ENCODE peak calls at places on chromosomes 12 and 14, in four cellular contexts. O, H, S and F are unnamed samples.

GRCh38 chr12:89051065-89051677 is 301.1 kb downstream of the DUSP6 start:
- DNase-seq in O (peak), H (peak), S (peak), F (peak)

GRCh38 chr12:106341086-106341879 is 16.3 kb upstream of the POLR3B start:
- DNase-seq in O (no peak), H (no peak), S (no peak), F (no peak)

GRCh38 chr12:104930388-104931326 is 27.4 kb downstream of the SLC41A2 start:
- DNase-seq in O (no peak), H (peak), S (peak), F (peak)

GRCh38 chr12:98399532-98399931 is 115.9 kb upstream of the TMPO start:
- DNase-seq in O (peak), H (peak), S (peak), F (peak)

GRCh38 chr14:68571928-68572525 is 220.8 kb downstream of the ZFP36L1 start:
- DNase-seq in O (no peak), H (no peak), S (no peak), F (no peak)

GRCh38 chr14:87179936-87180335 is 813.0 kb downstream of the GALC start:
- DNase-seq in O (no peak), H (no peak), S (no peak), F (no peak)

GRCh38 chr14:63773504-63773903 is 45.6 kb upstream of the SGPP1 start:
- DNase-seq in O (no peak), H (peak), S (no peak), F (no peak)

GRCh38 chr12:87054225-87054624 is 798.0 kb upstream of the MGAT4C start:
- DNase-seq in O (no peak), H (no peak), S (peak), F (no peak)

GRCh38 chr14:58635041-58635440 is 2.7 kb upstream of the DACT1 start:
- DNase-seq in O (no peak), H (peak), S (no peak), F (peak)

GRCh38 chr12:55931780-55932545 is 1.0 kb downstream of the DGKA start:
- DNase-seq in O (peak), H (peak), S (no peak), F (peak)

GRCh38 chr12:12936983-12937491 is 14.9 kb downstream of the GPRC5D start:
- DNase-seq in O (no peak), H (no peak), S (no peak), F (no peak)

GRCh38 chr14:60648934-60649814 is at the start of gene SIX1:
- DNase-seq in O (peak), H (peak), S (peak), F (peak)

GRCh38 chr14:104542871-104543830 is 36.4 kb upstream of the C14orf180 start:
- DNase-seq in O (no peak), H (no peak), S (no peak), F (no peak)

GRCh38 chr12:25997401-25997973 is 39.0 kb downstream of the RASSF8 start:
- DNase-seq in O (no peak), H (no peak), S (peak), F (no peak)

GRCh38 chr12:84756961-84757360 is 155.6 kb downstream of the SLC6A15 start:
- DNase-seq in O (no peak), H (no peak), S (peak), F (no peak)

DNA sequence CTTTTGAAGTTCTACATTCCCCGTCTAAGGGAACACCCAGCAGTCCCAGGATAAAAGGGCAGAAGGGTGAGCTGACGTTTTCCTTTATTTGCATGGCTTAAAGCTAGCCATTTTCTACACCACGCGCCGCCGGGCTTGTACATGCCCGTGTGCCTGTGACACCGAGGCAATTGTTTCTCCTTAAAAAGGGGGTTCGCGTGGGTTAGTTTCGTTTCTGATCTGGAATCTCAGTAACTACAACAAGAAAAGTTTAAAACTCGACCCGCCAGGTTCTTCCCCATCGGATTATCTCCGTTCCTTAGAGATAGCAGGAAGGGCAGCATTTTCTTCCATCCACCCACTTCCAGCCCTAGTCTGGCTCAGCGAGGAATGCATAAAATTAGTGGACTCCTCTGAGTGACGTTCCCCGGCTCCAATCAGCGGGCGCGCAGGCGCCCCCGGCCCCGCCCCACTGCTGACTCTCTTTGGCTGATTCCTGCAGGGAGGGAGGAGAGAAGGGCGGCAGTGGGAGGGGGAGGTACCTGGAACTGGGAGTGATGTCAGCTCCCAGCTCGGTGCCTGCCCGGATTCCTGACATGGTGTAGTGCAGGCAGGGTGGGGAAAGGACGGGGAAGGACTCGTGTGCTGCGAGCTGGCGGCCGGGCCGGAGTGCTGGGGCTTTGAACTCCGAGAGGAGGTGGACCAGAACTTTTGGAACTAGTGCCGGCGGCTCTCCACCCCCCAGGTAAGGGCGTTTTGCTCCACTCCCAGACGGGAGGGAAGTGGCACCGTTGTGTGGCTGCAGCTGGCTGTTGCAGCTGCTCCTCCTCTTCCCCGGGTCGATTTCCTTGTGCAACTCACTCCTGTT is at the start of gene PPFIBP1:
- DNase-seq in O (peak), H (peak), S (peak), F (peak)
- TF ChIP-seq CTCF in O (no peak), H (peak), S (peak), F (no peak)

GRCh38 chr14:21383848-21384493 is at the start of gene SUPT16H:
- DNase-seq in O (peak), H (peak), S (peak), F (peak)
- TF ChIP-seq CTCF in O (no peak), H (no peak), S (no peak), F (no peak)

GRCh38 chr12:2382391-2383155 is 329.8 kb downstream of the CACNA1C start:
- DNase-seq in O (no peak), H (peak), S (no peak), F (no peak)
- TF ChIP-seq CTCF in O (no peak), H (no peak), S (no peak), F (no peak)

GRCh38 chr14:34980337-34980900 is 2.4 kb upstream of the SRP54 start:
- DNase-seq in O (no peak), H (no peak), S (no peak), F (no peak)

GRCh38 chr14:34981743-34982420 is 910 bp upstream of the SRP54 start:
- DNase-seq in O (peak), H (peak), S (peak), F (no peak)

GRCh38 chr14:34985740-34986139 is 2.9 kb downstream of the SRP54 start:
- DNase-seq in O (no peak), H (no peak), S (no peak), F (no peak)

GRCh38 chr14:34983148-34983760 is 462 bp downstream of the SRP54 start:
- DNase-seq in O (no peak), H (no peak), S (no peak), F (no peak)

DNA sequence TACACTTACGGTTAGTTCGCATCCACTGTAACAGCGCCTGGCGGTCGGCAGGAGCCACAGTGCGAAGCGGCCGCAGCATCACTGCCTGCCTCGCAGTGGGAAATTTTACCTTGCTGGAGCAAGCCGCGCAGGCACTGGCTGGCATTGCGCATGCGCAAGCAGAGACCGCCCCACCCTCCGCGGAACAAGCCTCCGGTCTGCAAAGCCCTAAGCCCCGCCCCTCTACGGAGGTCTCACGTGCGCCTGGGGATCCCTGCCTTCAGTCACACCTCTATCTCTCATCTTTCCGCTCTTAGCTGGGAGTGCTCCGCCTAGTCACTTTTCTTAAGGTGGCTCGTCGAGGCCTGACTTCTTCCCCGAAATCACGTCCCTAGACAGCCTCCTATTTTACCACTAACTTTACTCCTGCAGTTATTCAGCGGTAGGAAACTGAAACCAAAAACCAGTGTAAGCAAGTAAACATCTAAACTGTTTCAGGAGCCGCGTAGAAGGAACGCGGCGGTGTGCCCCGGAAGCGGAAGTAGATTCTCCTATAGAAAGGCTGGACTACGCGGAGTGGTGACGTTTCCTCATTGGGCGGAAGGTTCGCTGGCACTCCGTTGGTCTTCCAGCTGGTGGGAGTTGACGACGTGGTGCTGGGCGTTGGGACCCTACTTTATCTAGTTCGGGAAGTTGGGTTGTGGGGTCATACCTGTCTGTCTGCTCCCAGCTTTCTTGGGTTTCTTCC is at the start of gene SRP54:
- DNase-seq in O (peak), H (peak), S (peak), F (peak)
- TF ChIP-seq CTCF in O (no peak), H (peak), S (peak), F (no peak)

DNA sequence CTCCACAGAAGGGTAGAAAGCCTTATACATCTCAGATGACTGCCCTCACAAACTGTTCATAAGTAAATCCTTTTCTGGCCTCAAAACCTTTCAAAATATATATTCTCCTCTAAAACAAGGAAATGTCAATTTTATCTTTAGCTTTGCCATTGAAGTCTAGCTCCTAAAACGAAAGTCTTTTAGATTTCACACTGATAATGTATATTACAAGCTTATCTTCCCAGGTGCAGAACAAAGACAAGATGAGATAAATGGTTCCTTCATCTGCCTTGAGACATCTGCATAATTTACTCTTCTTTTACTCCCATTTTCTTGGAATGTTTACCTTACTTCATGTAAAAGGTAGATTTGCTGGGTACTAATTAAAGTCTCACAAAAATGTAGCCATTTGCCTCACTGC is 257.1 kb downstream of the SYT10 start:
- DNase-seq in O (no peak), H (no peak), S (no peak), F (no peak)
- TF ChIP-seq CTCF in O (no peak), H (no peak), S (no peak), F (no peak)